ENCODE peak calls at places on chromosomes 2 and 18, in five cellular contexts. Z, A, G, D and Q are unnamed samples.

GRCh38 chr2:64839844-64840243 is 149.4 kb upstream of the SLC1A4 start:
- DNase-seq in Z (no peak), A (no peak), G (no peak), D (no peak), Q (no peak)

GRCh38 chr2:25339791-25340339 is 1.9 kb downstream of the DNMT3A start:
- DNase-seq in Z (no peak), A (peak), G (peak), D (no peak), Q (peak)

GRCh38 chr2:230650585-230651137 is 62.0 kb upstream of the CAB39 start:
- DNase-seq in Z (peak), A (no peak), G (no peak), D (no peak), Q (peak)

GRCh38 chr2:120343433-120344105 is 2.4 kb upstream of the INHBB start:
- DNase-seq in Z (peak), A (peak), G (peak), D (peak), Q (peak)

GRCh38 chr2:206464597-206464996 is 21.3 kb downstream of the ADAM23 start:
- DNase-seq in Z (no peak), A (no peak), G (no peak), D (no peak), Q (no peak)

GRCh38 chr2:28357055-28357454 is 35.6 kb upstream of the FOSL2 start:
- DNase-seq in Z (no peak), A (no peak), G (no peak), D (no peak), Q (no peak)

GRCh38 chr18:43161528-43161927 is 46.0 kb upstream of the RIT2 start:
- DNase-seq in Z (no peak), A (no peak), G (no peak), D (no peak), Q (no peak)

GRCh38 chr2:237567276-237568029 is 1.1 kb downstream of the PRLH start:
- DNase-seq in Z (no peak), A (no peak), G (no peak), D (no peak), Q (no peak)

GRCh38 chr2:129763190-129763846 is 216.1 kb upstream of the RAB6C start:
- DNase-seq in Z (no peak), A (no peak), G (no peak), D (no peak), Q (no peak)

GRCh38 chr2:160513120-160513519 is 19.5 kb upstream of the RBMS1 start:
- DNase-seq in Z (no peak), A (no peak), G (no peak), D (no peak), Q (no peak)

GRCh38 chr2:83730258-83730657 is 728.8 kb downstream of the SUCLG1 start:
- DNase-seq in Z (no peak), A (no peak), G (no peak), D (no peak), Q (no peak)

GRCh38 chr2:16069663-16069932 is 129.2 kb downstream of the MYCN start:
- DNase-seq in Z (no peak), A (no peak), G (peak), D (no peak), Q (no peak)

GRCh38 chr2:18247282-18248110 is 313.0 kb downstream of the RDH14 start:
- DNase-seq in Z (no peak), A (no peak), G (no peak), D (no peak), Q (no peak)

GRCh38 chr2:67896131-67896865 is 166.5 kb downstream of the C1D start:
- DNase-seq in Z (no peak), A (no peak), G (no peak), D (no peak), Q (no peak)

GRCh38 chr2:16664052-16664731 is 1.4 kb downstream of the CYRIA start:
- DNase-seq in Z (no peak), A (peak), G (peak), D (no peak), Q (no peak)

GRCh38 chr2:19419211-19419880 is 60.9 kb upstream of the OSR1 start:
- DNase-seq in Z (no peak), A (no peak), G (no peak), D (no peak), Q (no peak)

GRCh38 chr2:19416083-19416482 is 57.7 kb upstream of the OSR1 start:
- DNase-seq in Z (no peak), A (no peak), G (no peak), D (no peak), Q (no peak)

GRCh38 chr2:19416784-19417684 is 58.6 kb upstream of the OSR1 start:
- DNase-seq in Z (no peak), A (no peak), G (no peak), D (no peak), Q (no peak)
- H3K27ac ChIP-seq in Z (no peak), A (no peak), G (no peak), D (no peak), Q (no peak)

DNA sequence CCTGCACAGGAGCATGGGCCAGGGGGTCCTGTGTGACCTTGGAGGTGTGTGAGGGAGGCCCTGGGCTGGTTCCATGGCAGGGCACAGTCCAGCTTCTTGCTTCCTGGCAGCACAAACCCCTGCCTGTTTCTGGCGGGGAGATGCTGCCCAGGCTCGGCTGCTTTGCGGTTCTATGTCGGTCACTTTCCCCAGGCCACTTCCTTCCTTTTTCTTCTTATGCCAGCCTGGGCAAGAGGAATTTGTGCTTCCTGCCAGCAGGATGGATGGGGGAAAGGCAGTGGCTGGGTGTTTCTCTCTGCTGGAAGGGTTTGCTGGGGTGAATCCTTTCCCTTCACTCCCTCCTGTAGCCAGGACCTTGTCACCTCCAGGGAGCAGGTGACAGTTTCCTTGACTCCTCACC is 24.3 kb downstream of the ASAP2 start:
- DNase-seq in Z (no peak), A (no peak), G (no peak), D (no peak), Q (no peak)
- H3K27ac ChIP-seq in Z (no peak), A (no peak), G (no peak), D (peak), Q (peak)

GRCh38 chr18:57747809-57748680 is 55.1 kb downstream of the ATP8B1 start:
- DNase-seq in Z (no peak), A (no peak), G (no peak), D (no peak), Q (no peak)

GRCh38 chr18:57754577-57755330 is 48.4 kb downstream of the ATP8B1 start:
- DNase-seq in Z (no peak), A (no peak), G (no peak), D (no peak), Q (no peak)

GRCh38 chr18:57748770-57749603 is 54.1 kb downstream of the ATP8B1 start:
- DNase-seq in Z (no peak), A (peak), G (peak), D (peak), Q (no peak)

GRCh38 chr18:57753063-57753462 is 50.1 kb downstream of the ATP8B1 start:
- DNase-seq in Z (no peak), A (no peak), G (no peak), D (no peak), Q (no peak)

DNA sequence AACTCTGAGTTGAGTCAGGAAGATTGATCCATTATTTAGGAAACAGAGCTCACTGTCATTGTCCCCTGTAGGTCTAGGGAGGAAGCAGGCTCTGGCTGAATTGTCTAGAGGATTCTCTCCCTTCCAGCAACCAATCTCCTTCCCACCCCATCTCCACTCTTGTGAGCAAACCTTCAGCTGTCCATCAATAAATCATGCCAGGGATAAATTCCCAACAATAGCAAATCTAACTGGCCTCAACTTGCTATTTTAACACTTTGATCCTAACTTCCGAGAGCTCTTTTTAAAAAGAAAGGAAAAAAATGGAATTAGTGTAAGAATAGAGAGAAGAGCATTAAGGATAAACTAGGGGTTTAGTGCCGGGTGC is 53.5 kb downstream of the ATP8B1 start:
- DNase-seq in Z (no peak), A (no peak), G (no peak), D (no peak), Q (no peak)
- H3K27ac ChIP-seq in Z (no peak), A (no peak), G (peak), D (no peak), Q (peak)

GRCh38 chr2:216536725-216537124 is 38.1 kb downstream of the RPL37A start:
- DNase-seq in Z (no peak), A (no peak), G (peak), D (no peak), Q (no peak)
- H3K27ac ChIP-seq in Z (peak), A (no peak), G (peak), D (peak), Q (no peak)

GRCh38 chr2:157421377-157421944 is 22.4 kb downstream of the CYTIP start:
- DNase-seq in Z (no peak), A (no peak), G (no peak), D (no peak), Q (no peak)
- H3K27ac ChIP-seq in Z (peak), A (no peak), G (no peak), D (no peak), Q (no peak)

DNA sequence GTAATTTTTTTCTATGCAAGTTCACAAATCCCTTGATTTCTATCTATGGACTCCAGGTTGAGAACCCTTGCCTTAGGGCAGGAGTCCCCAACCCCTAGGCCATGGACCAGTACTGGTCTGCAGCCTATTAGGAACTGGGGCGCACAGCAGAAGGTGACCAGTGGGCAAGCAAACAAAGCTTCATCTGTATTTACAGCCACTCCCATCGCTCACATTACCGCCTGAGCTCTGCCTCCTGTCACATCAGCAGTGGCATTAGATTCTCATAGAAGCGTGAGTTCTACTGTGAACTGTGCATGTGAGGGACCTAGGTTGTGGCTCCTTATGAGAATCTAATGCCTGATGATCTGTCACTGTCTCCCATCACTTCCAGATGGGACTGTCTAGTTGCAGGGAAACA is 70.2 kb upstream of the SMAD2 start:
- DNase-seq in Z (no peak), A (no peak), G (no peak), D (no peak), Q (no peak)
- H3K27ac ChIP-seq in Z (no peak), A (no peak), G (no peak), D (no peak), Q (no peak)

DNA sequence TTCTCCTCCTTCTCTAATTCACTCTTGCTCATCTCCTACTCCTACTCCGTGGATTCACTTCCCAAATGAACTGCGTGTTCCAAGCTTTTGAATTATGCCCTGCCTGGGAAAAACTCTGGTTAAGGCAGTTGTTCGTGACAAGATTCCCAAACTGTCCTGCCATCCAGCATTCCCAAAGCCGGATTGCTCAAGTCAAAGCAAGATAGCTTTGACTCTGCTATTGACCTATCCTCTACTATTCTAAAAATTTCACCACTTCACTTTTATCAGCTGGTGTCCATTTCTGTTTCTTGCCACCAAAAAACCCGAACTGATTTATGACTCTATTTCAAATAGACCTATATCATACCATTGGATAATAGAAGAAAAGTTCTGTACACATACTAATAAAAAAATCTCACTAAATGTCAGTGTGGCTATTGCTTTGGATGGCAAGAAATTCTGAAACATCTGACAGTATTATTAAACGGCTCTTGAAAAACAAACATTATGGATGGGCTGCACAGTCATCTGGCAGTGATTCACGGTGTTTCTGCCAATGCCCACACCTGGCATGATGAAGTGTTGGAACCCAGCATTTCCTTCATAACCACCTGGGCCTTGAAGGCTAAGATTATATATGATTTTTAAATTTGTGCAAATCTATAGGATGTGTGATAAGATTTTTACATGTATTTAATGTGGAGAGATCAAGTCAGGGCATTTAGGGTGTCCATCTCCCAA is 87.4 kb downstream of the NCKAP5 start:
- DNase-seq in Z (no peak), A (no peak), G (no peak), D (no peak), Q (no peak)
- H3K27ac ChIP-seq in Z (no peak), A (no peak), G (no peak), D (no peak), Q (no peak)

GRCh38 chr2:239208470-239209180 is 192.2 kb downstream of the HDAC4 start:
- DNase-seq in Z (no peak), A (no peak), G (no peak), D (no peak), Q (no peak)

GRCh38 chr2:239206851-239207250 is 194.0 kb downstream of the HDAC4 start:
- DNase-seq in Z (no peak), A (no peak), G (no peak), D (no peak), Q (no peak)

GRCh38 chr2:239211391-239212094 is 189.3 kb downstream of the HDAC4 start:
- DNase-seq in Z (no peak), A (no peak), G (no peak), D (no peak), Q (no peak)

GRCh38 chr2:239212121-239212520 is 188.7 kb downstream of the HDAC4 start:
- DNase-seq in Z (no peak), A (no peak), G (no peak), D (no peak), Q (no peak)

GRCh38 chr2:239209806-239210205 is 191.0 kb downstream of the HDAC4 start:
- DNase-seq in Z (no peak), A (no peak), G (no peak), D (no peak), Q (no peak)
- H3K27ac ChIP-seq in Z (no peak), A (no peak), G (no peak), D (no peak), Q (no peak)

DNA sequence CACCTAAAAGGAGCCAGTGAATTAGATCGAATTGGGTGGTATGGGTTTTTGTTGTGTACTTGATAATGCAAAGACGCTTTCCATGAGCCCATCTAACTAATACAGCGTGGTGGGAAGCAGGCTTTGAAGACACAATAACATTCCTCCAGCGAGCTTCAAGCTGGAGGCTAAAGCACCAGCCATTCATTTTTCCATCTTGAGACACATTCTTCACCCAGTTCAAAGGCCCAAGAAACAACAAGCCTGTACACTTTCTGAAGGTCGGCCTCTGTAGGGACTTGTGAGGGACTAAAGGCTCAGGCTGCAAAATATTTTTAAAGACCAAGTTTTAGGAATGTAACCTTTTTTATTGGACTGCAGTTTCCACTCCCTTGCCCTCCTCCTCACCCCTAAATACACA is 18.1 kb downstream of the IRS1 start:
- DNase-seq in Z (no peak), A (no peak), G (no peak), D (no peak), Q (no peak)
- H3K27ac ChIP-seq in Z (no peak), A (no peak), G (peak), D (no peak), Q (no peak)